ENCODE peak calls at places on chromosomes 13 and 19, in six cellular contexts. E is WTC11, H is K562, C is HepG2, A is A549, N is H1. R is an unnamed sample.

GRCh38 chr19:23887642-23888041 is 27.0 kb upstream of the ZNF726 start:
- DNase-seq in A (peak), E (no peak), H (no peak), N (no peak), C (peak), R (no peak)

GRCh38 chr13:100063906-100064305 is 25.0 kb upstream of the PCCA start:
- DNase-seq in A (no peak), N (no peak), C (no peak), E (no peak), H (no peak), R (no peak)

GRCh38 chr19:40717880-40718773 is 1.2 kb downstream of the ITPKC start:
- DNase-seq in N (no peak), C (peak), E (no peak), A (peak), H (no peak), R (peak)

GRCh38 chr13:73729046-73729445 is 405.2 kb downstream of the KLF12 start:
- DNase-seq in H (no peak), E (no peak), N (no peak), C (peak), A (no peak), R (no peak)

GRCh38 chr19:41753936-41754529 is 1.3 kb upstream of the CEACAM6 start:
- DNase-seq in N (no peak), H (peak), A (peak), E (peak), C (peak), R (peak)

GRCh38 chr13:101751488-101751887 is 299.0 kb downstream of the ITGBL1 start:
- DNase-seq in H (no peak), N (no peak), E (no peak), A (peak), C (no peak), R (peak)

GRCh38 chr13:40648841-40649240 is 17.6 kb downstream of the FOXO1 start:
- DNase-seq in A (no peak), H (no peak), E (no peak), C (no peak), N (no peak), R (peak)

GRCh38 chr13:112128052-112128610 is 61.2 kb downstream of the SOX1 start:
- DNase-seq in C (no peak), A (no peak), N (no peak), E (no peak), H (no peak), R (no peak)

GRCh38 chr19:55692681-55693081 is 17.7 kb downstream of the EPN1 start:
- DNase-seq in H (no peak), N (no peak), C (no peak), A (no peak), E (no peak), R (no peak)

GRCh38 chr13:21691928-21692327 is 21.1 kb downstream of the FGF9 start:
- DNase-seq in N (no peak), H (no peak), C (no peak), E (no peak), A (no peak), R (no peak)

GRCh38 chr19:29524201-29524911 is 1.4 kb upstream of the VSTM2B start:
- DNase-seq in E (peak), H (no peak), N (no peak), C (no peak), A (no peak), R (no peak)

GRCh38 chr13:30371649-30372265 is 50.5 kb upstream of the UBE2L5 start:
- DNase-seq in C (peak), H (no peak), N (no peak), A (peak), E (no peak), R (peak)

GRCh38 chr13:99417151-99417820 is 84.0 kb upstream of the TM9SF2 start:
- DNase-seq in C (no peak), E (peak), H (no peak), N (no peak), A (no peak), R (no peak)

GRCh38 chr13:48160879-48161278 is 66.0 kb upstream of the MED4 start:
- DNase-seq in N (no peak), H (no peak), E (no peak), A (peak), C (no peak), R (peak)

GRCh38 chr19:15779756-15780476 is 7.5 kb upstream of the OR10H5 start:
- DNase-seq in N (no peak), E (no peak), C (peak), A (peak), H (no peak), R (no peak)

GRCh38 chr13:26019881-26020535 is 31.8 kb downstream of the SHISA2 start:
- DNase-seq in A (no peak), H (no peak), C (no peak), N (no peak), E (no peak), R (peak)

GRCh38 chr13:45575830-45576180 is 39.7 kb downstream of the ERICH6B start:
- DNase-seq in H (no peak), C (no peak), A (no peak), E (no peak), N (no peak), R (no peak)

GRCh38 chr13:113176292-113176691 is 17.8 kb downstream of the PROZ start:
- DNase-seq in H (no peak), E (no peak), N (no peak), A (no peak), C (no peak), R (no peak)

GRCh38 chr13:26052136-26052736 is 420 bp upstream of the SHISA2 start:
- DNase-seq in C (no peak), A (no peak), E (no peak), H (no peak), N (no peak), R (no peak)

GRCh38 chr19:18893573-18894253 is 2.2 kb downstream of the CERS1 start:
- DNase-seq in H (no peak), C (no peak), N (no peak), E (no peak), A (no peak), R (no peak)

GRCh38 chr19:18896421-18896841 is 473 bp upstream of the CERS1 start:
- DNase-seq in H (no peak), C (no peak), A (peak), E (peak), N (no peak), R (no peak)

GRCh38 chr19:18894254-18895037 is 1.5 kb downstream of the CERS1 start:
- DNase-seq in C (no peak), N (no peak), E (peak), A (no peak), H (peak), R (no peak)

GRCh38 chr19:18895828-18896341 is at the start of gene CERS1:
- DNase-seq in A (no peak), H (peak), N (no peak), E (peak), C (no peak), R (no peak)

DNA sequence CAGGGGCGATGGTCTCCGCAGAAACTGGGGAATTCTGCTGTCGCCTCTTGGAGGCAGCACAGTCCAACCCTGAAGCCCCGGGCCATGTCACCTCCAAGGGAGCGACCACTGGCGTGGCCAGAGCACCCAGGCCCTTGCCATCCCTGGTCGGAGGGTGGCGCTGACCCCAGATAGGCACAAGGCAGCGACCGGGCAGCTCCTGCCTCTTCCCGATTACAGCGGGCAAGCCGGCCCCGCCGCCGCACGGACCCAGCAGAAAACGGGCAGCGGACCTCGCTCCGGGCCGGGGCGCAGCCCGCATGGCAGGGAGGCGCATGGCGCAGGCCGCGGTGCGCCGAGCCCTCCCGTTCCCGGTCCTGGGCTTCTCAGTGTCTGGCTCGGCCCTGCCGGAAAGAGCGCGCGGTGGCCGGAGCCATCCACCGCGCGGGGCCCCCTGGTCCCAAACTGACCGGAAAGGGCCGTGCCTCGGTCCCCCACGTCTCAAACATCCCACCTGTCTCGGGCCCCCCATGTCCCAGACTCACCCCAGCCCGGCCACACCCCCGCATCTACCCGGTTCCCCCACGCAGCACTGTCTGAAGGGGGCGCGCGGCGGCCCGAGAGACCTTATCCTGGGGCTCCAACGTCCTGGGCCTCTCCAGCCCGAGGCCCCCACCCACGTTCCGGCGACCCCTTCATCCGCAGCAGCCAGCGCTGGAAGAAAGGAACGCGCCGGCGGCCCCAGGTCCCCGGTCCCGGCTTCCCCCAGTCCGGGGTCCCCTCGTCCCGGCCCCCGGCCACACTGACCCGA is 725 bp downstream of the CERS1 start:
- DNase-seq in E (peak), N (no peak), H (peak), A (peak), C (peak), R (peak)
- TF ChIP-seq JUN in E (peak), N (no peak), H (no peak), A (no peak), C (no peak), R (no peak)

DNA sequence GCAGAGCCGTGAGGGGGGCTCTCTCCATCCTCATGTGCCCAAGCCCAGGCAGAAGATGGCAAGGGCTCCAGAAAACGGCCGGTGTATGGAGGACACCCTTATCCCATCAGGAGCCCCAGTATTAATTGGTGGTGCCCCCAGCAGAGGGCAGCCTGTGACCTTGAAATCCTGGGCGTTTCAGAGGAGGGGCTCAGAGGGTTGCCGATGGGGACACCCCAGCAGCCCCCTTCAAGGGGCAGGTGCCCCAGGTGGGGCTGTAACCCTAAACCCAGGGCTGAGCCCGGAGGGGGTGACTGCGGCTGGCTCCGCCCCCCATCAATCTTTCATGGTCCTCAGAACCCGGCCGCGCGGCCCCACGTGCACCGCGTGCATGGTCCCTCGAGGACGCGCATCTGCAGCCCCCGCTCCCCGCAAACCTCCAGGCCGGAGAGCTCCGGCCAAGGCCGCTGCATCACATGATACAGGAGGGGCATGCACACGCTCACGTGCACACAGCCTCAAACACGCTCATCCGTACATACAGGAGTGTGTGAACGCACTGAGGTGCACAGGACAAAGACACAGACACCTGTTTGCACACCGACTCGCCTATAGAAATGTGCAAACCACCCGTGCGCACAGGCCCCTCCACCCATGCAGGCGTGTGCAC is 959 bp downstream of the RAB3A start:
- DNase-seq in H (peak), N (no peak), C (no peak), E (peak), A (no peak), R (no peak)
- TF ChIP-seq JUN in H (no peak), N (no peak), C (no peak), E (no peak), A (no peak), R (no peak)

DNA sequence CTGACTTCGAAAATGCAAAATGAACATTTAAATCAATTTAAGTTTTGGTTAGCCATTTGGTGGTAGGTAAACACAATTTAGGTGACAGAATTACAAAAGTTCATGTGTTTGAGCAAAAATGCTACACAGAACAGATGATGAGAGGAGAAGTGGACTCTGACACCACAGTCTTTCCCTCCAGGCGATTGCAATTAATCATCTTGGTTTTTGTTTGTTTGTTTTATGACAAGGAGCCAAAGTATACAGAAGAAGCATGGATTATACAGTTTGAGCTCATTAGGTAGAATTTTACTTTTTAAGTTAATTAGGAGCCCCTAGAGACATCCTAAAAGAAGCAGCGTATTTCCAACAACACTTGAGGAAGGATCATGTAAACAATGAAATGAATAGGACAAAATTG is 49.3 kb upstream of the FREM2 start:
- DNase-seq in N (no peak), C (no peak), E (no peak), H (no peak), A (no peak), R (no peak)
- TF ChIP-seq JUN in N (no peak), C (no peak), E (no peak), H (no peak), A (no peak), R (no peak)

GRCh38 chr19:17647071-17648020 is 40.8 kb downstream of the UNC13A start:
- DNase-seq in C (no peak), H (peak), N (no peak), E (peak), A (no peak), R (no peak)
- TF ChIP-seq JUN in C (no peak), H (no peak), N (no peak), E (no peak), A (no peak), R (no peak)

GRCh38 chr13:36979361-36980040 is 19.6 kb downstream of the ALG5 start:
- DNase-seq in N (no peak), H (no peak), A (no peak), C (no peak), E (no peak), R (no peak)
- TF ChIP-seq JUN in N (no peak), H (no peak), A (no peak), C (no peak), E (no peak), R (no peak)

DNA sequence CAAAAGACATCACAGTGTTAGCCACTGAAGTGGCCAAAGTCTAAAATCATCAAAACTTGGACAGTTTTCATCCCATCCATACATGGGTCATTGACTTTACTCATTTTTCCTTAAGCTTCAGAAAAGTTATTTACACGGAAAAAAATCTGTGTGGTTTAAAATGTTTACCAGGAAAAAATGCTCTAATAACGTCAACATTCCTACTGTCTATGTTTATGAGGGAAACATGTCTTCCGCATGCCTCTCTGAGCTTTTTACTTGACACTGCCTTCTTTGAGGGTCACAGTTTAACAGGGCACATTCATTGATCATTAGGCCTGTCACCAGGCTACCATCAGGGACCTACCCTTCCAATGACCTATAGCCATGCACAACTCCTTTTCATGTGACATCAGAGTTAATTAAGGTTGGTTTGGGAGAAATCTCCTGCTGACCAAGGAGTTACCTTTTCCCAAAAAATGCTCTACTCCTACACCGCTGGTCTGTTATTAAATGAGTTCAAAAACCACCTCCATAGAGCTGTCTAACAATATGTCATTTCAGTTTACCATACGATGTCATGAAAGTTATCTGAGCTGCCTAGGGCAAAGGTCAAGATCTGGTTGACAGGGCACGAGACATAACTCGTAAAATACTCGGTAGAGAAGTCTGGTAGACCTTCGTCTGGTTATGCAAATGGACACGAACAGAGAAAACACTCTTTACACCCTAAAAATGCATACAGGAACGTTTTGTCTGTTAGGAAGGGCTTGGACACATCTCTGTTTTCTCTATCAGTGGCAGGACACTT is 17.8 kb downstream of the FLT1 start:
- DNase-seq in E (no peak), C (no peak), A (no peak), N (no peak), H (no peak), R (no peak)
- TF ChIP-seq JUN in E (no peak), C (no peak), A (no peak), N (no peak), H (no peak), R (no peak)

DNA sequence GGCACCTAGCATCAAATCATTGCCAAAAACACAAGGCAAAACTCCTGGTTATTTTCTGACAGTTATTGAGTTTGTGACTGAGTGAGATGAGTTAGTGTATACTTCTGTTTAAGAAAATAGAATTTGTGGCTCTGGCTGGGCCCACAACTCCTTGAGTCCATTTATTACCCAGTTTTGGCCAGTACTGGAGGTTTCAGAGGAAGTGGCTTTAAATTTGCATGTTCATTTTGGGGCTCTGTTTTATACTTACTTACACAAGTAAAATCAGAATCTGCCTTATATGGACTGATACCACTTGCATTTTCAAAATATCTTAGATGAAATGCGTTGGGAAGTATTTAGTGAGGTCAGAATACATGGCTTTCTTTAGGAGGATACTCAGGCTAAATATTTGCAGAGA is 29.0 kb downstream of the TNFSF11 start:
- DNase-seq in A (no peak), E (no peak), C (no peak), H (no peak), N (no peak), R (no peak)
- TF ChIP-seq JUN in A (no peak), E (no peak), C (no peak), H (no peak), N (no peak), R (no peak)

DNA sequence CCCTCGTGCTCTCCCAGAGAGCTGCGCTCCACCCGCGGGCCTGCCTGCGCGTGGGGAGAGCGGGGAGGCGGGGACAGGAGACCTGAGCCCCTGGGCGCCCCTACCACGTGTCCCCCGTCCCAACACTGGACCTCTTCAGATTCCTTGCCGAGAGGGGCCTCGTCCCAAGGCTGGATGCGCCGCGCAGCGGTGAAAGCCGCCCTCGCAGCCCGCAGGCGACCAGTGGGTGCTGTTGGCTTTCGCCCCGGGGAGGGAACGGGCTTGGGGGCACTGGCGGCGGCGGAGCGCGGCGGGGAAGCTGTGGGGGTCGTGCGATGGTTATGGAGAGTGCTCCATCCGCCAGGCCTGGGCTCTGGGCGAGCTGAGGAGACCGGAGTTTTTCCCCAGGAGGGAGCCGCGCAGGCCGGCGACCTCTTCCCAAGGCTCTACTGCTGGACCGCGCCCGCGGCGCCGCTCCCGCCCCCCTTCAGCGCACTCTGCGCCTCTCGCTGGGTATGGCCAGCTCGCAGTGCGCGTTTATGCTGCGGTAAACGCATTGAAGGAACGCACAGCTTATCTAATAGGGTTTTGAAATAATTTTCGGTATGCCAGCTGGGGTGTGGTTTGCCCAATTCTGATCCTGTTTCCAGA is 17.2 kb upstream of the RNF17 start:
- DNase-seq in C (no peak), A (peak), N (no peak), E (peak), H (no peak), R (no peak)
- TF ChIP-seq JUN in C (no peak), A (no peak), N (no peak), E (no peak), H (no peak), R (no peak)

GRCh38 chr13:35210234-35210633 is 266.3 kb downstream of the MAB21L1 start:
- DNase-seq in A (no peak), C (no peak), E (no peak), H (no peak), N (no peak), R (peak)
- TF ChIP-seq JUN in A (no peak), C (no peak), E (no peak), H (no peak), N (no peak), R (no peak)

GRCh38 chr13:94716016-94716415 is 3.7 kb upstream of the SOX21 start:
- DNase-seq in E (no peak), N (no peak), C (no peak), H (no peak), A (no peak), R (no peak)
- TF ChIP-seq JUN in E (no peak), N (no peak), C (no peak), H (no peak), A (no peak), R (no peak)

R was measured in endothelial cell of umbilical vein.